ENCODE peak calls at places on chromosomes 12 and 14, in nine cellular contexts. A, W, Z, P, V, F, B, J and Q are unnamed samples.

GRCh38 chr14:64879635-64880381 is at the start of gene SPTB:
- DNase-seq in P (no peak), Z (no peak), B (peak; percentile 73), V (peak; percentile 58), A (peak; percentile 44), J (peak; percentile 17), F (peak; percentile 72), W (no peak), Q (no peak)

GRCh38 chr12:112988224-112988623 is 9.9 kb downstream of the OAS2 start:
- DNase-seq in V (no peak), J (no peak), P (no peak), Z (no peak), A (no peak), F (no peak), B (no peak), W (no peak), Q (no peak)

GRCh38 chr12:132545183-132545953 is 55.4 kb downstream of the FBRSL1 start:
- DNase-seq in P (no peak), V (no peak), J (no peak), B (no peak), Z (no peak), W (no peak), A (no peak), F (no peak), Q (no peak)

GRCh38 chr12:4910502-4911315 is 1.0 kb downstream of the KCNA1 start:
- DNase-seq in J (peak; percentile 8), Z (peak; percentile 28), V (no peak), A (no peak), F (no peak), W (no peak), P (no peak), B (peak; percentile 20), Q (no peak)

GRCh38 chr12:132583736-132584135 is 26.6 kb downstream of the LRCOL1 start:
- DNase-seq in F (no peak), W (no peak), B (peak; percentile 85), V (no peak), Z (no peak), J (no peak), A (no peak), P (no peak), Q (no peak)

GRCh38 chr14:75979071-75979571 is 2.7 kb downstream of the TGFB3 start:
- DNase-seq in J (peak; percentile 39), Z (peak; percentile 63), V (peak; percentile 23), P (peak; percentile 24), B (peak; percentile 60), A (peak; percentile 34), F (no peak), W (peak; percentile 38), Q (peak; percentile 40)

GRCh38 chr14:52052991-52053390 is 15.9 kb downstream of the NID2 start:
- DNase-seq in V (no peak), A (no peak), W (peak; percentile 52), F (no peak), J (no peak), B (no peak), P (no peak), Z (no peak), Q (no peak)

GRCh38 chr14:68199465-68200145 is 380.0 kb downstream of the RAD51B start:
- DNase-seq in W (no peak), F (no peak), A (no peak), B (peak; percentile 86), V (no peak), J (peak; percentile 47), Z (no peak), P (peak; percentile 52), Q (no peak)

GRCh38 chr14:74038015-74038859 is 19.1 kb downstream of the BBOF1 start:
- DNase-seq in Z (peak; percentile 60), P (peak; percentile 63), F (no peak), J (peak; percentile 62), W (peak; percentile 64), V (no peak), A (peak; percentile 84), B (peak; percentile 52), Q (peak; percentile 75)

GRCh38 chr12:96448287-96448686 is 41.1 kb upstream of the CFAP54 start:
- DNase-seq in W (peak; percentile 96), A (peak; percentile 96), V (no peak), J (peak; percentile 56), F (no peak), Z (no peak), P (peak; percentile 56), B (no peak), Q (no peak)

GRCh38 chr14:77212933-77213656 is 31.5 kb downstream of the TMEM63C start:
- DNase-seq in B (peak; percentile 80), A (peak; percentile 95), W (no peak), J (peak; percentile 15), V (peak; percentile 55), P (peak; percentile 47), F (peak; percentile 49), Z (peak; percentile 31), Q (peak; percentile 47)

GRCh38 chr12:53299101-53299453 is 418 bp upstream of the MYG1 start:
- DNase-seq in P (peak; percentile 74), V (no peak), W (peak; percentile 85), Z (peak; percentile 33), A (peak; percentile 90), J (peak; percentile 93), F (no peak), B (no peak), Q (no peak)

GRCh38 chr12:124847675-124848074 is 16.0 kb downstream of the SCARB1 start:
- DNase-seq in F (no peak), V (no peak), A (no peak), Z (no peak), P (no peak), J (no peak), W (peak; percentile 50), B (no peak), Q (peak; percentile 97)